ENCODE peak calls at places on chromosomes 1 and 21, in nine cellular contexts. U is heart left ventricle; I is iPS-NIHi11; D is substantia nigra; B is coronary artery; W is activated T-helper 1 cell treated with Interleukin-2 at 50 U/mL for 16 hours; Y is Calu3; G is hippocampal formation; O is stimulated activated CD4-positive, alpha-beta T cell treated with anti-CD3 and anti-CD28 coated beads, Interleukin-4, amount 100 ng/mL, for 4 hours. M is an unnamed sample.

GRCh38 chr1:147723691-147724323 is 36.6 kb downstream of the GJA5 start:
- DNase-seq in G (peak; percentile 2), I (peak; percentile 71), D (no peak), B (no peak), Y (peak; percentile 74), W (no peak), O (no peak), U (peak; percentile 38), M (peak; percentile 40)

GRCh38 chr21:29454179-29454578 is 155.5 kb downstream of the BACH1 start:
- DNase-seq in W (no peak), I (no peak), O (no peak), G (no peak), U (no peak), Y (no peak), D (no peak), B (no peak), M (no peak)

GRCh38 chr1:91338501-91338900 is 66.1 kb downstream of the HFM1 start:
- DNase-seq in I (no peak), G (no peak), D (no peak), W (no peak), O (no peak), Y (no peak), U (no peak), B (no peak), M (no peak)

GRCh38 chr1:30884723-30885122 is 23.8 kb downstream of the SDC3 start:
- DNase-seq in Y (no peak), G (no peak), D (no peak), U (no peak), I (no peak), O (no peak), B (no peak), W (no peak), M (no peak)

GRCh38 chr1:43525995-43526394 is 4.7 kb upstream of the PTPRF start:
- DNase-seq in D (no peak), U (no peak), O (no peak), I (no peak), Y (peak; percentile 60), G (no peak), W (no peak), B (no peak), M (peak; percentile 48)

GRCh38 chr1:205590777-205591513 is 40.9 kb downstream of the ELK4 start:
- DNase-seq in B (peak; percentile 14), W (no peak), Y (no peak), D (no peak), G (no peak), U (no peak), O (no peak), I (no peak), M (no peak)

GRCh38 chr1:15738416-15739113 is 2.5 kb downstream of the SLC25A34 start:
- DNase-seq in W (no peak), D (no peak), G (no peak), Y (no peak), O (no peak), I (no peak), U (no peak), B (no peak), M (no peak)

GRCh38 chr1:59682405-59683080 is 132.2 kb upstream of the HOOK1 start:
- DNase-seq in U (no peak), G (no peak), O (no peak), D (no peak), W (no peak), B (no peak), Y (no peak), I (no peak), M (no peak)

GRCh38 chr1:18922319-18922726 is 20.0 kb upstream of the ALDH4A1 start:
- DNase-seq in I (no peak), D (peak; percentile 67), G (peak; percentile 42), W (no peak), Y (no peak), B (peak; percentile 96), O (no peak), U (peak; percentile 90), M (peak; percentile 83)

GRCh38 chr1:29789221-29789909 is 553.0 kb downstream of the PTPRU start:
- DNase-seq in Y (no peak), U (no peak), G (no peak), B (peak; percentile 11), D (no peak), I (no peak), O (no peak), W (no peak), M (no peak)